ENCODE peak calls at places on chromosomes 5 and 9, in five cellular contexts. E is H1, J is GM12878, X is NT2/D1, R is HepG2. F is an unnamed sample.

GRCh38 chr9:97704327-97704677 is 7.2 kb upstream of the XPA start:
- DNase-seq in E (no peak), J (no peak), X (no peak), R (no peak), F (no peak)

GRCh38 chr9:133578524-133579230 is 30.5 kb downstream of the FAM163B start:
- DNase-seq in E (no peak), J (no peak), X (no peak), R (no peak), F (no peak)

GRCh38 chr5:137734962-137735530 is 843 bp downstream of the KLHL3 start:
- DNase-seq in E (no peak), J (no peak), X (peak; percentile 11), R (no peak), F (no peak)

GRCh38 chr5:158485604-158486081 is 614.1 kb downstream of the EBF1 start:
- DNase-seq in E (no peak), J (no peak), X (no peak), R (no peak), F (no peak)

GRCh38 chr5:32339198-32339597 is 26.5 kb upstream of the MTMR12 start:
- DNase-seq in E (no peak), J (no peak), X (no peak), R (no peak), F (no peak)

GRCh38 chr5:27474395-27474794 is 436.0 kb upstream of the CDH9 start:
- DNase-seq in E (no peak), J (no peak), X (no peak), R (no peak), F (no peak)

GRCh38 chr5:3963662-3964061 is 368.0 kb downstream of the IRX1 start:
- DNase-seq in E (no peak), J (no peak), X (no peak), R (no peak), F (no peak)

GRCh38 chr9:125659954-125660353 is 47.1 kb downstream of the MAPKAP1 start:
- DNase-seq in E (no peak), J (no peak), X (no peak), R (no peak), F (no peak)

GRCh38 chr9:98416294-98416693 is 160.8 kb upstream of the TBC1D2 start:
- DNase-seq in E (no peak), J (no peak), X (no peak), R (no peak), F (no peak)

GRCh38 chr9:89278997-89279739 is 31.8 kb upstream of the CKS2 start:
- DNase-seq in E (no peak), J (no peak), X (peak; percentile 32), R (peak; percentile 45), F (peak; percentile 36)

GRCh38 chr9:120391691-120392090 is 188.3 kb downstream of the CDK5RAP2 start:
- DNase-seq in E (no peak), J (no peak), X (no peak), R (no peak), F (no peak)

GRCh38 chr5:176373100-176373818 is 8.0 kb downstream of the ARL10 start:
- DNase-seq in E (no peak), J (no peak), X (no peak), R (no peak), F (no peak)

GRCh38 chr5:145247745-145248040 is 587.4 kb downstream of the PRELID2 start:
- DNase-seq in E (no peak), J (no peak), X (no peak), R (no peak), F (no peak)

GRCh38 chr9:129026442-129027223 is 1.5 kb downstream of the SH3GLB2 start:
- DNase-seq in E (no peak), J (no peak), X (no peak), R (peak; percentile 20), F (no peak)

GRCh38 chr5:92599217-92599810 is 981.7 kb downstream of the NR2F1-AS1 start:
- DNase-seq in E (no peak), J (no peak), X (no peak), R (no peak), F (no peak)

GRCh38 chr5:151041577-151042268 is 21.3 kb downstream of the GPX3 start:
- DNase-seq in E (no peak), J (no peak), X (no peak), R (no peak), F (no peak)

GRCh38 chr9:27618066-27618465 is 44.8 kb upstream of the C9orf72 start:
- DNase-seq in E (no peak), J (no peak), X (no peak), R (no peak), F (no peak)

GRCh38 chr9:112051812-112052211 is 123.3 kb downstream of the SUSD1 start:
- DNase-seq in E (no peak), J (no peak), X (no peak), R (no peak), F (no peak)

GRCh38 chr5:76547242-76547890 is 75.8 kb downstream of the F2RL2 start:
- DNase-seq in E (no peak), J (peak; percentile 88), X (no peak), R (no peak), F (no peak)

GRCh38 chr9:129567842-129568559 is 52.9 kb downstream of the C9orf50 start:
- DNase-seq in E (peak; percentile 67), J (no peak), X (no peak), R (peak; percentile 75), F (no peak)

GRCh38 chr5:138180183-138180782 is 1.4 kb downstream of the KIF20A start:
- DNase-seq in E (no peak), J (peak; percentile 62), X (no peak), R (peak; percentile 73), F (peak; percentile 53)

GRCh38 chr9:35938474-35939145 is 19.3 kb downstream of the OR2S2 start:
- DNase-seq in E (no peak), J (no peak), X (no peak), R (no peak), F (no peak)

GRCh38 chr5:169744336-169744735 is 107.3 kb downstream of the DOCK2 start:
- DNase-seq in E (no peak), J (no peak), X (no peak), R (no peak), F (no peak)

GRCh38 chr5:173963867-173964429 is 25.0 kb upstream of the C5orf47 start:
- DNase-seq in E (peak; percentile 58), J (no peak), X (no peak), R (no peak), F (no peak)

GRCh38 chr5:154972476-154973080 is 31.7 kb downstream of the MRPL22 start:
- DNase-seq in E (peak; percentile 51), J (no peak), X (peak; percentile 1), R (peak; percentile 35), F (peak; percentile 48)

GRCh38 chr9:76379494-76379893 is 14.7 kb downstream of the RFK start:
- DNase-seq in E (no peak), J (no peak), X (no peak), R (no peak), F (no peak)

GRCh38 chr5:119074419-119074818 is 3.5 kb downstream of the DMXL1 start:
- DNase-seq in E (no peak), J (peak; percentile 57), X (no peak), R (no peak), F (no peak)

GRCh38 chr9:136544549-136545064 is 1.2 kb downstream of the NOTCH1 start:
- DNase-seq in E (no peak), J (no peak), X (no peak), R (no peak), F (no peak)

GRCh38 chr9:134566196-134566822 is 75.3 kb upstream of the COL5A1 start:
- DNase-seq in E (peak; percentile 26), J (no peak), X (no peak), R (no peak), F (no peak)

GRCh38 chr9:110015759-110016158 is 192.2 kb downstream of the C9orf152 start:
- DNase-seq in E (no peak), J (no peak), X (no peak), R (no peak), F (no peak)

GRCh38 chr9:92723801-92724323 is 40.8 kb downstream of the BICD2 start:
- DNase-seq in E (peak; percentile 31), J (no peak), X (no peak), R (no peak), F (no peak)
- TF ChIP-seq SUZ12 in E (no peak), J (no peak), X (no peak), R (no peak), F (no peak)

DNA sequence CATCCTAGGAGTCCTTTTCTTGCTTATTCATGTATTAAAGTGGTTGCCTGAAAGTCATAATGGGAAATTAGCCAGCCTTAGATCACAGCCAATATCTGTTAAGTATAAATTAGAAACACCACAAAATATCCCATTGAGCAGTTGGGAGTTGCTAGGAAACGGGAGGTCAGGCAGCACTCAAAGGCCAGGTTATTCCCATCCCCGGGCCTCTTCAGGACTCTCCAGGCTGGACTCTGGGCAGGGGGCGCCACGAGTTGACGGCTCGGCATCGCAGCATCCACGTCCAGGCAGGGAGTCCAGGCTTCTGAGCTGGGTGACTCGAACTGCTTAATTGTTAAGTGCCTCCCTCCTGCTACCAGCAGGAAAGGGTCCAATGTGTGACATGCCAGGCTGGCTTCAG is 116.8 kb upstream of the RETREG1 start:
- DNase-seq in E (no peak), J (no peak), X (no peak), R (no peak), F (no peak)
- TF ChIP-seq SUZ12 in E (no peak), J (no peak), X (no peak), R (no peak), F (no peak)

GRCh38 chr9:115757461-115757860 is 396.1 kb upstream of the PAPPA start:
- DNase-seq in E (no peak), J (no peak), X (no peak), R (no peak), F (no peak)

GRCh38 chr9:115765060-115765459 is 388.5 kb upstream of the PAPPA start:
- DNase-seq in E (no peak), J (no peak), X (no peak), R (no peak), F (no peak)

GRCh38 chr9:115764649-115765048 is 388.9 kb upstream of the PAPPA start:
- DNase-seq in E (no peak), J (no peak), X (no peak), R (no peak), F (no peak)

GRCh38 chr9:115758441-115758840 is 395.1 kb upstream of the PAPPA start:
- DNase-seq in E (no peak), J (no peak), X (no peak), R (no peak), F (no peak)

DNA sequence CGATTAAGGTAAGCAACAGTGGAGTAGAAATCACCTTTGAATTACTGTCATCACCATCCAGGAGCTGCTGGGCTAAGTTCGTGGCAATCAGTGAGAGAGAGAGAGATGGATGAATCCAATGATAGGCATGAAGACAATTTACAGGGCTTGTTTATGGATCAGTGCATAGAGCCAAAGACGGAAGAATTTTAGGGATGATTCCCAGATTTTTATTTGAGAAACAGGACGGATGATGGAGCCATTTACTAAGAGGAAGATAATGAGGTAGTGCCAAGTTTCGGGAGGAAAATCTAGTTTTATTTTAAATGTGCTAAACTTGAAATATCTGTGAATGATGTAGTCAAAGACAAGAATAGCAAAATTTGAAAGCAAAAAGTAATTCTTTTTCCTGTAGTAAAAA is 394.2 kb upstream of the PAPPA start:
- DNase-seq in E (no peak), J (no peak), X (no peak), R (no peak), F (no peak)
- TF ChIP-seq SUZ12 in E (no peak), J (no peak), X (no peak), R (no peak), F (no peak)

GRCh38 chr5:16179936-16180788 is 571 bp upstream of the MARCHF11 start:
- DNase-seq in E (peak; percentile 63), J (no peak), X (no peak), R (no peak), F (no peak)

GRCh38 chr5:16179511-16179935 is at the start of gene MARCHF11:
- DNase-seq in E (peak; percentile 57), J (no peak), X (no peak), R (no peak), F (no peak)

GRCh38 chr5:16180789-16181082 is 1.1 kb upstream of the MARCHF11 start:
- DNase-seq in E (no peak), J (no peak), X (no peak), R (no peak), F (no peak)

GRCh38 chr5:16178745-16179372 is 732 bp downstream of the MARCHF11 start:
- DNase-seq in E (peak; percentile 97), J (no peak), X (peak; percentile 72), R (peak; percentile 4), F (peak; percentile 53)
- TF ChIP-seq SUZ12 in E (no peak), J (no peak), X (no peak), R (no peak), F (no peak)